ENCODE peak calls at places on chromosomes 2 and 18, in five cellular contexts. K is A549; L is tibial nerve; D is neural progenitor cell; V is CD8-positive, alpha-beta T cell. S is an unnamed sample. For H3K4me1, the result is how much of the 10 kb centered on the place peaks cover.

GRCh38 chr2:65265090-65266045 is 37.7 kb downstream of the ACTR2 start:
- DNase-seq in K (peak), L (peak), D (peak), V (no peak), S (no peak)

GRCh38 chr2:58107803-58108710 is 61.5 kb downstream of the VRK2 start:
- DNase-seq in K (peak), L (no peak), D (no peak), V (no peak), S (no peak)

GRCh38 chr2:231483398-231484329 is 19.4 kb upstream of the NCL start:
- DNase-seq in K (no peak), L (no peak), D (no peak), V (peak), S (no peak)

GRCh38 chr18:10487161-10487560 is 32.7 kb downstream of the APCDD1 start:
- DNase-seq in K (no peak), L (no peak), D (no peak), V (no peak), S (no peak)

GRCh38 chr2:69238449-69239031 is 148.5 kb downstream of the GFPT1 start:
- DNase-seq in K (no peak), L (no peak), D (no peak), V (no peak), S (no peak)

GRCh38 chr2:64910972-64911433 is 78.2 kb upstream of the SLC1A4 start:
- DNase-seq in K (no peak), L (no peak), D (no peak), V (no peak), S (no peak)

GRCh38 chr18:79394438-79395307 is 1.1 kb upstream of the NFATC1 start:
- DNase-seq in K (no peak), L (peak), D (peak), V (no peak), S (no peak)

GRCh38 chr2:10137053-10137843 is 14.7 kb downstream of the RRM2 start:
- DNase-seq in K (no peak), L (no peak), D (no peak), V (no peak), S (no peak)

GRCh38 chr18:49238433-49239042 is 221.9 kb downstream of the DYM start:
- DNase-seq in K (no peak), L (no peak), D (peak), V (no peak), S (no peak)

GRCh38 chr2:235665656-235666239 is 171.9 kb downstream of the AGAP1 start:
- DNase-seq in K (no peak), L (no peak), D (peak), V (no peak), S (no peak)

DNA sequence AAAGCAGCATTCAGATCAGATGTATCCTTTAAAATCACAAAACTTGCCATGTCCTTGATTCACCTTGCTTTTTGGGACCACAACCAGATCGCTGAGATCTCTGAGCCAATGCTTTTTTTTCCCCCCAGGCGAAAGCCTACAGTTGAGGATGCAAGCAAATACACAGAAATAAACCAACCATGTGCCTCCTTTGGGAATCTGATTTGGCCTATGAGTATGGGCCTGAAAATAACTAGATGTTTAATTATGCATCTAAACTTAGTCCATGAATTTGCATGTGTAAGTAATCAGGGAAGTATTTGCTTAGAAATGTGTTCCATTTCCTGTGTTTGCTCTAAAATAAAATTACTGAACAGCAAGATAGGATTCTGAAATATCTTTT is 49.8 kb upstream of the CDC42EP3 start:
- DNase-seq in K (no peak), L (no peak), D (no peak), V (no peak), S (no peak)
- H3K27ac ChIP-seq in K (no peak), L (no peak), D (no peak), V (no peak), S (peak)

DNA sequence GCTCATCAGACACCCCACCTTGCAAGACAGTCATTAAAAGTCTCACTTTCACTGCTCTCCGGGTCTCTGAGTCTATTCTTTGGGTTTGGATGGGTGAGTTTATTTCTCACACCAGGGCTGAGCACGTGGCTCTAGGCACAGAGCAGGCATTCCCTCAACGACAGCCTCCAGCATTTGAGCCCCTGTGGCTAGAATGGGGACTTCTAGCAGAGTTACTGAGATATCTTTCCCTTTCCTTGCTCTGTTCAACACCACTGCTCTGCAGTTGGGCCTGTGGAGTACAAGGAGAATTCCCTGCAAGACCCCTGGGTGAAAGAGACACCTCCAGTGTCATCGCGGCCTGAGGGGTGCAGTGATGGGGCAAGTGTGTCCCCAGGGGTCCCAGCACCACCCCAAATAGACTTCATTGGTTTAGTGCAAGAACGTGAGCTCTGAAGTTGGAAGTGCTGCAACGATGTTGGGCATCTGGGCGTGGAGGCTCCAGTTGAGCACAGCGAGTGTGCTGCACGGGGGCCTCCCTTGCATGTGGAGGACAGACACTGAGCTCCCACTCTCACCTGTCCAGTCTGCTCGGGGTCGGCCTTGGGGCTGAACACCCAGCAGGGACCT is 184.1 kb upstream of the HS6ST1 start:
- DNase-seq in K (no peak), L (no peak), D (no peak), V (no peak), S (no peak)
- H3K4me1 ChIP-seq in K (under half), L (under half), D (under half), V (under half), S (under half)

DNA sequence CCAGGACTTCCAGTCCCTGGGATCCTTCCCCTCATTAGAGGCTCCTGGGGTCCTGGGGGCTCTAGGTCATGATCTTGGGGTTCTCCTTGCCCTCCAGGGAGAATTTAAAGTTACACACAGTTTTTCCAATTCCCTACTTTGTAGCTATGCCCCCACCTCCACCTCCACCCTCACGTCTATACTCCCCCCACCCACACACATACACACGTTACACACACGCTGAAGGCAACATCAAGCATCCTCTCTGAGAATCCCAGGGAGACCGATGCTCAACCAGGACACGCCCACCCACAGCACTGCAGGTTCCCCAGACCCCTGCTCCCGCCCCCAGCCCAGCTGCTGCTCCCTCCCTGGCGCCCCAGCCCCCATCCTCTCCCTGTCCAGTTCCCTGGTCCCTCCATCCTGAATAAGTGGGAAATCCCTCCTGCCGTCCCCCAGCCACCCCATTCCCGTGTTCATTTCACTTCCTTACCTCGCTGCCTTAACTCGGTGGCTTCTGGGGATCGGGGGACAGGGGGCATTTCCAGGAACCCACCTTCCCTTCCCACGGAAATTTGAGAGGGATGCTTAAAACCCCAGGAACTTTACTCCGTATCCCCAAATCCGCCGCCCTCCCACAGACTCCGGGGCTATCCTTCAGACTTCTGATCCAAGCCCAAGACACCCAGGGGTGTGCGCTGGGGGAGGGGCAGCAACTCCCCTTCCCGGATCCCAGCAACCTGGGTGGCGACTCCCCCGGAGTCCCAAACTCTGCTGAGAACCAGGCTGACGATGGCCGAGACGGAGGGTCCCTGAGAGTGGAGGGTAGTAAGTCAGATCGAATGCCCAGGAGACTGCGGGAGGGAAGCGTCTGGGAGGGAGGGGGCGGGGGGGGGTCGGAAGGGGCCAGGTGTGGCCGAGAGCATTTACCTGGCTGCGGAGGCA is 6.7 kb upstream of the TNS1 start:
- DNase-seq in K (peak), L (no peak), D (peak), V (no peak), S (no peak)
- H3K27ac ChIP-seq in K (peak), L (no peak), D (no peak), V (no peak), S (no peak)

DNA sequence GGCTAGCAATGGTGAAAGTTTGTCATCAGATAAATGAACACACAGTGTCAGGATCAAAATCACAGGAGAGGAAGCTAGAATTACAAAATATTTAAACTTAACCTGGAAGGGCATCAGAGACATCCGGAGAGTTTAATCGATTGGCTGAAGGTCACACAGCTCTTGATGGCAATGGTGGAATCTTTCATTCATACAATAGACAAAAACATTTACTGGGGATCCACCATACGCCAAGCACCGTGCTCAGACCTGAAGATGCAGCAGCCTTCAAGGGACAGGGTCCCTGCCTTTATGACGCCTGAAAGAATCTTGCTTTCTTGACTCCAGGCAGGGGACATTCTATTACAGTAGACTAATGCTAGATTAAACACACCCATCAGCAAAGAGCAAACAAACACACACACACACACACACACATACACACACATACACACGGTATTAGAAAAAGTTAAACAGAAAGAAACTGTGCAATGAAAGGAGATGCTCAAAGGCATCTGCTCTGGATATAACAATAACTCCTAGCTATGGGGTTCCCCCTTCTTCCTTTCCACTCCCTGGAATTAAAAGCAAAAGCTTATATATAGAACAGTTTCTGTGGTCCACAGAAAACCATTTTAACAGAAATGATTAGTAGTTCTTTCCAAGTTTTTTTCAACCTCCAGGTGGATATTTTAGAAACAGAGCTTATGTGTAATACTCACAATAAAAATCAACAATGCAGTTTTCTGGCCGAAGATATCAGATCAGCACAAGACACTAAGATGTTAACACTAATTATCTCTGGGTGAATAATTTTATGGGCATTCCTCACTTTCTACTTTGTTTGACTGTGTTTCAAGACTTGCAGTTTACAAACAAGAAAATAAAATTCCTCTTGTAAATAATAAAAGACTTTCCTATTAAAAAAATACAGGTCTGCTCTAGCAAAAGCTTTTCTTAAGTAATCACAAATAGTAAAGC is 151.7 kb downstream of the ANKRD44 start:
- DNase-seq in K (no peak), L (no peak), D (no peak), V (no peak), S (no peak)
- H3K4me1 ChIP-seq in K (under half), L (under half), D (under half), V (under half), S (under half)

S was measured in thoracic aorta.